ENCODE peak calls at places on chromosomes 5 and 9, in five cellular contexts. E is effector memory CD8-positive, alpha-beta T cell; C is stimulated activated CD4-positive, alpha-beta T cell treated with anti-CD3 and anti-CD28 coated beads, Interleukin-12 subunit alpha, Interleukin-12 subunit beta, amount 100 ng/mL, for 4 hours; H is posterior cingulate gyrus; N is anterior cingulate cortex. G is an unnamed sample.
A peak's percentile ranks its signal among the peaks of the same experiment; 100 is the strongest.

GRCh38 chr5:159883522-159883950 is 32.7 kb upstream of the ADRA1B start:
- DNase-seq in E (no peak), C (no peak), H (no peak), N (no peak), G (no peak)

GRCh38 chr5:150625164-150625535 is 15.3 kb upstream of the SYNPO start:
- DNase-seq in E (no peak), C (no peak), H (no peak), N (no peak), G (no peak)

GRCh38 chr5:125696762-125697161 is 726.4 kb upstream of the GRAMD2B start:
- DNase-seq in E (no peak), C (no peak), H (no peak), N (no peak), G (no peak)

GRCh38 chr5:172733179-172733973 is 37.6 kb downstream of the DUSP1 start:
- DNase-seq in E (no peak), C (no peak), H (peak; percentile 69), N (no peak), G (no peak)

GRCh38 chr5:158879993-158880392 is 219.7 kb downstream of the EBF1 start:
- DNase-seq in E (no peak), C (no peak), H (no peak), N (no peak), G (no peak)

GRCh38 chr5:157178961-157179360 is 1.7 kb upstream of the ITK start:
- DNase-seq in E (no peak), C (no peak), H (no peak), N (no peak), G (no peak)

GRCh38 chr5:14064841-14065240 is 78.3 kb upstream of the TRIO start:
- DNase-seq in E (no peak), C (no peak), H (no peak), N (no peak), G (no peak)

GRCh38 chr5:132877938-132878337 is 4.5 kb downstream of the LEAP2 start:
- DNase-seq in E (no peak), C (no peak), H (no peak), N (no peak), G (peak; percentile 48)

GRCh38 chr9:71897573-71897972 is 13.4 kb downstream of the ABHD17B start:
- DNase-seq in E (peak; percentile 21), C (no peak), H (no peak), N (no peak), G (no peak)

GRCh38 chr9:3409453-3409852 is 116.3 kb downstream of the RFX3 start:
- DNase-seq in E (no peak), C (no peak), H (no peak), N (no peak), G (no peak)

GRCh38 chr9:86614871-86615849 is 260.9 kb upstream of the TUT7 start:
- DNase-seq in E (no peak), C (no peak), H (no peak), N (no peak), G (peak; percentile 57)

GRCh38 chr9:137445275-137445807 is 4.2 kb upstream of the ENTPD8 start:
- DNase-seq in E (peak; percentile 93), C (peak; percentile 84), H (peak; percentile 94), N (peak; percentile 35), G (peak; percentile 90)

GRCh38 chr9:129888809-129889460 is 53.7 kb downstream of the USP20 start:
- DNase-seq in E (peak; percentile 51), C (no peak), H (peak; percentile 52), N (no peak), G (no peak)